ENCODE peak calls at places on chromosomes 5 and 9, in five cellular contexts. R, I, Y, V and S are unnamed samples.

GRCh38 chr5:19920761-19921160 is 67.2 kb downstream of the CDH18 start:
- DNase-seq in R (no peak), I (no peak), Y (peak; percentile 63), V (no peak), S (peak; percentile 78)

GRCh38 chr5:96794757-96795156 is 13.0 kb downstream of the ERAP1 start:
- DNase-seq in R (no peak), I (no peak), Y (no peak), V (no peak), S (no peak)

GRCh38 chr5:57468481-57469165 is 14.0 kb downstream of the ACTBL2 start:
- DNase-seq in R (no peak), I (peak; percentile 31), Y (peak; percentile 85), V (no peak), S (peak; percentile 36)

GRCh38 chr9:117718701-117719100 is 14.5 kb downstream of the TLR4 start:
- DNase-seq in R (no peak), I (no peak), Y (no peak), V (no peak), S (peak; percentile 62)

GRCh38 chr5:36373527-36374086 is 71.9 kb upstream of the RANBP3L start:
- DNase-seq in R (peak; percentile 85), I (no peak), Y (peak; percentile 38), V (peak; percentile 65), S (peak; percentile 91)

GRCh38 chr9:34380511-34381315 is 4.0 kb upstream of the MYORG start:
- DNase-seq in R (peak; percentile 86), I (peak; percentile 48), Y (peak; percentile 62), V (no peak), S (peak; percentile 39)

GRCh38 chr5:181188700-181189362 is 16.2 kb downstream of the TRIM7 start:
- DNase-seq in R (peak; percentile 78), I (no peak), Y (peak; percentile 66), V (peak; percentile 84), S (peak; percentile 77)

GRCh38 chr5:95768731-95769130 is 37.6 kb downstream of the RHOBTB3 start:
- DNase-seq in R (no peak), I (no peak), Y (no peak), V (no peak), S (no peak)

GRCh38 chr9:114247491-114247890 is 75.4 kb upstream of the ORM1 start:
- DNase-seq in R (no peak), I (no peak), Y (no peak), V (no peak), S (no peak)

GRCh38 chr5:81848368-81848767 is 97.5 kb upstream of the SSBP2 start:
- DNase-seq in R (no peak), I (no peak), Y (no peak), V (no peak), S (peak; percentile 26)

GRCh38 chr9:105150991-105151685 is 93.3 kb upstream of the SLC44A1 start:
- DNase-seq in R (no peak), I (no peak), Y (peak; percentile 69), V (peak; percentile 97), S (peak; percentile 53)

GRCh38 chr5:114447084-114447773 is 85.4 kb downstream of the KCNN2 start:
- DNase-seq in R (no peak), I (no peak), Y (peak; percentile 3), V (no peak), S (no peak)

GRCh38 chr9:93267681-93268505 is 84.0 kb downstream of the WNK2 start:
- DNase-seq in R (no peak), I (no peak), Y (no peak), V (no peak), S (no peak)

GRCh38 chr9:116574027-116574679 is 113.0 kb upstream of the TRIM32 start:
- DNase-seq in R (no peak), I (no peak), Y (peak; percentile 13), V (no peak), S (no peak)

GRCh38 chr9:131395027-131395744 is 1.3 kb downstream of the PRRC2B start:
- DNase-seq in R (peak; percentile 49), I (no peak), Y (no peak), V (no peak), S (peak; percentile 15)

GRCh38 chr5:6399978-6400910 is 21.9 kb upstream of the MED10 start:
- DNase-seq in R (no peak), I (no peak), Y (peak; percentile 57), V (peak; percentile 82), S (peak; percentile 31)

GRCh38 chr9:91376239-91376638 is 14.5 kb upstream of the AUH start:
- DNase-seq in R (no peak), I (no peak), Y (no peak), V (no peak), S (no peak)